ENCODE peak calls at places on chromosomes 13 and 19, in nine cellular contexts. D is naive thymus-derived CD4-positive, alpha-beta T cell; G is lower lobe of right lung; F is HFF-Myc; T is choroid plexus epithelial cell; E is suprapubic skin; N is endodermal cell; A is astrocyte of the spinal cord; X is mesenchymal stem cell. L is an unnamed sample.

GRCh38 chr13:29524176-29524575 is 71.3 kb downstream of the SLC7A1 start:
- DNase-seq in D (no peak), G (no peak), F (no peak), T (peak), E (no peak), N (no peak), A (peak), X (no peak), L (no peak)

GRCh38 chr19:39401549-39402416 is 4.9 kb upstream of the ZFP36 start:
- DNase-seq in D (peak), G (peak), F (no peak), T (peak), E (no peak), N (peak), A (peak), X (peak), L (peak)

GRCh38 chr13:44819245-44819644 is 170.0 kb downstream of the NUFIP1 start:
- DNase-seq in D (no peak), G (no peak), F (peak), T (peak), E (no peak), N (peak), A (peak), X (peak), L (no peak)

GRCh38 chr19:9721861-9722260 is 46.7 kb downstream of the ZNF846 start:
- DNase-seq in D (no peak), G (no peak), F (no peak), T (no peak), E (no peak), N (no peak), A (no peak), X (no peak), L (no peak)

GRCh38 chr19:5154129-5154798 is 185.4 kb downstream of the KDM4B start:
- DNase-seq in D (no peak), G (no peak), F (no peak), T (peak), E (peak), N (peak), A (no peak), X (no peak), L (peak)

GRCh38 chr19:51224163-51224641 is 678 bp upstream of the CD33 start:
- DNase-seq in D (no peak), G (no peak), F (no peak), T (no peak), E (no peak), N (no peak), A (no peak), X (no peak), L (no peak)

GRCh38 chr13:48411281-48412099 is 1.4 kb downstream of the LPAR6 start:
- DNase-seq in D (peak), G (no peak), F (no peak), T (peak), E (no peak), N (no peak), A (peak), X (peak), L (no peak)

GRCh38 chr13:46311217-46311616 is 75.8 kb downstream of the RUBCNL start:
- DNase-seq in D (no peak), G (no peak), F (no peak), T (no peak), E (no peak), N (no peak), A (no peak), X (no peak), L (no peak)

GRCh38 chr13:32409561-32410440 is 18.1 kb downstream of the N4BP2L1 start:
- DNase-seq in D (no peak), G (no peak), F (no peak), T (peak), E (no peak), N (peak), A (peak), X (peak), L (no peak)

GRCh38 chr19:16160943-16161560 is 12.3 kb downstream of the CIB3 start:
- DNase-seq in D (no peak), G (no peak), F (peak), T (peak), E (no peak), N (no peak), A (peak), X (peak), L (no peak)

GRCh38 chr13:71115301-71115700 is 751.7 kb downstream of the DACH1 start:
- DNase-seq in D (no peak), G (no peak), F (no peak), T (peak), E (no peak), N (no peak), A (peak), X (no peak), L (no peak)

GRCh38 chr13:95185851-95186250 is 115.4 kb downstream of the ABCC4 start:
- DNase-seq in D (peak), G (no peak), F (no peak), T (no peak), E (no peak), N (no peak), A (no peak), X (no peak), L (no peak)

GRCh38 chr13:90594694-90595093 is 752.8 kb upstream of the MIR17HG start:
- DNase-seq in D (no peak), G (no peak), F (peak), T (peak), E (no peak), N (no peak), A (peak), X (peak), L (no peak)

GRCh38 chr19:49335071-49335783 is at the start of gene CD37:
- DNase-seq in D (peak), G (peak), F (no peak), T (no peak), E (peak), N (peak), A (no peak), X (no peak), L (peak)

GRCh38 chr19:5926641-5927438 is 12.8 kb downstream of the CAPS start:
- DNase-seq in D (no peak), G (no peak), F (peak), T (peak), E (no peak), N (no peak), A (peak), X (peak), L (no peak)

GRCh38 chr13:45995245-45995644 is 57.3 kb downstream of the ZC3H13 start:
- DNase-seq in D (no peak), G (no peak), F (no peak), T (no peak), E (no peak), N (no peak), A (no peak), X (no peak), L (no peak)

GRCh38 chr13:29454931-29455481 is 140.5 kb downstream of the SLC7A1 start:
- DNase-seq in D (no peak), G (no peak), F (no peak), T (peak), E (no peak), N (peak), A (no peak), X (peak), L (no peak)

GRCh38 chr19:45283443-45284033 is 32.5 kb downstream of the MARK4 start:
- DNase-seq in D (no peak), G (no peak), F (no peak), T (no peak), E (no peak), N (no peak), A (no peak), X (no peak), L (no peak)

GRCh38 chr19:2627855-2628254 is 74.6 kb downstream of the GNG7 start:
- DNase-seq in D (no peak), G (no peak), F (no peak), T (no peak), E (no peak), N (no peak), A (no peak), X (peak), L (no peak)

GRCh38 chr19:55348317-55349034 is 6.0 kb downstream of the COX6B2 start:
- DNase-seq in D (no peak), G (peak), F (no peak), T (no peak), E (no peak), N (peak), A (no peak), X (no peak), L (no peak)

GRCh38 chr13:84864341-84864740 is 934.9 kb downstream of the SLITRK6 start:
- DNase-seq in D (no peak), G (no peak), F (no peak), T (no peak), E (no peak), N (no peak), A (no peak), X (no peak), L (no peak)

GRCh38 chr13:98026457-98026857 is 73.0 kb downstream of the IPO5 start:
- DNase-seq in D (no peak), G (no peak), F (no peak), T (peak), E (no peak), N (peak), A (peak), X (peak), L (no peak)

GRCh38 chr19:18483119-18483518 is 38.8 kb downstream of the ELL start:
- DNase-seq in D (no peak), G (no peak), F (no peak), T (no peak), E (no peak), N (no peak), A (no peak), X (no peak), L (no peak)

GRCh38 chr13:68390987-68391386 is 1160.9 kb upstream of the PCDH9 start:
- DNase-seq in D (no peak), G (no peak), F (no peak), T (no peak), E (no peak), N (no peak), A (no peak), X (no peak), L (no peak)

GRCh38 chr19:18520848-18521691 is 800 bp downstream of the ELL start:
- DNase-seq in D (peak), G (no peak), F (no peak), T (no peak), E (no peak), N (peak), A (no peak), X (peak), L (peak)

GRCh38 chr13:97879646-97880297 is 73.7 kb upstream of the IPO5 start:
- DNase-seq in D (no peak), G (no peak), F (peak), T (peak), E (no peak), N (no peak), A (peak), X (peak), L (no peak)

GRCh38 chr13:24244802-24245201 is 64.6 kb upstream of the C1QTNF9 start:
- DNase-seq in D (no peak), G (no peak), F (no peak), T (no peak), E (no peak), N (no peak), A (no peak), X (no peak), L (no peak)

GRCh38 chr19:532578-533484 is 1.3 kb downstream of the CDC34 start:
- DNase-seq in D (peak), G (peak), F (no peak), T (peak), E (no peak), N (peak), A (peak), X (peak), L (peak)

GRCh38 chr19:30851646-30852045 is 479.5 kb downstream of the ZNF536 start:
- DNase-seq in D (no peak), G (no peak), F (no peak), T (no peak), E (no peak), N (no peak), A (no peak), X (no peak), L (no peak)

GRCh38 chr19:42316223-42317211 is 3.4 kb downstream of the TMEM145 start:
- DNase-seq in D (no peak), G (peak), F (no peak), T (peak), E (no peak), N (no peak), A (no peak), X (no peak), L (peak)

GRCh38 chr19:51607077-51607476 is 23.1 kb downstream of the SIGLEC5 start:
- DNase-seq in D (no peak), G (no peak), F (no peak), T (no peak), E (peak), N (no peak), A (no peak), X (no peak), L (peak)

GRCh38 chr19:2727640-2727944 is 6.4 kb upstream of the DIRAS1 start:
- DNase-seq in D (no peak), G (no peak), F (no peak), T (no peak), E (no peak), N (no peak), A (no peak), X (no peak), L (no peak)

GRCh38 chr19:47032171-47032811 is 12.7 kb downstream of the NPAS1 start:
- DNase-seq in D (peak), G (peak), F (no peak), T (peak), E (no peak), N (peak), A (no peak), X (no peak), L (peak)

GRCh38 chr13:21361706-21362105 is 97.4 kb downstream of the ZDHHC20 start:
- DNase-seq in D (no peak), G (no peak), F (no peak), T (no peak), E (no peak), N (peak), A (no peak), X (no peak), L (no peak)

GRCh38 chr19:2271516-2272103 is 10.4 kb downstream of the PEAK3 start:
- DNase-seq in D (no peak), G (no peak), F (no peak), T (peak), E (no peak), N (no peak), A (peak), X (peak), L (peak)

GRCh38 chr13:20358022-20358421 is 125.9 kb upstream of the GJB6 start:
- DNase-seq in D (no peak), G (no peak), F (no peak), T (no peak), E (no peak), N (no peak), A (no peak), X (no peak), L (no peak)

GRCh38 chr13:109781384-109782065 is 4.9 kb downstream of the IRS2 start:
- DNase-seq in D (no peak), G (no peak), F (no peak), T (no peak), E (no peak), N (no peak), A (peak), X (no peak), L (no peak)

GRCh38 chr13:109779876-109780516 is 6.4 kb downstream of the IRS2 start:
- DNase-seq in D (no peak), G (no peak), F (no peak), T (no peak), E (no peak), N (no peak), A (peak), X (no peak), L (no peak)

GRCh38 chr13:109780880-109781383 is 5.5 kb downstream of the IRS2 start:
- DNase-seq in D (no peak), G (no peak), F (no peak), T (no peak), E (no peak), N (no peak), A (no peak), X (no peak), L (no peak)

GRCh38 chr13:109778102-109778542 is 8.3 kb downstream of the IRS2 start:
- DNase-seq in D (no peak), G (no peak), F (no peak), T (peak), E (no peak), N (no peak), A (peak), X (peak), L (no peak)

DNA sequence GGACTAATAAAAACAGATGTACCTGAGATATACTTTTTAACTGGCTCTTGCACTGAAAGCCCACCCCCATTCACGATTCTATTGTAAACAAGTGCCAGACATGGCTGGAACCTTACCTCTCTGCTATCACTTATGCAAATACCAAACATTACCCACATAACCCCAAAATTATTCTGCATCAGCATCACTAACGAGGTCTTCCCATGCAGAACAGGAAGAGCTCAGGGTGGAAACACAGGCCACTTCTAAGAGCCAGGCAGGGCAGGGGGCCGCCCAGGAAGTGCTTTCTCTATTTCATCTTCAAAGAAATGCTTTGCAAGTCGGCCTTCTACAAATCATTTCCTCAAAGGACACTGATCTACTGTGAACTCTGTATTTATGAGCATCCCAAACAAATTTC is 7.3 kb downstream of the IRS2 start:
- DNase-seq in D (peak), G (no peak), F (no peak), T (no peak), E (no peak), N (no peak), A (peak), X (no peak), L (no peak)
- H3K4me3 ChIP-seq in D (peak), G (peak), F (peak), T (peak), E (peak), N (peak), A (no peak), X (no peak), L (no peak)

GRCh38 chr13:49997935-49998334 is 1.1 kb downstream of the TRIM13 start:
- DNase-seq in D (no peak), G (no peak), F (no peak), T (no peak), E (no peak), N (no peak), A (no peak), X (no peak), L (no peak)
- H3K4me3 ChIP-seq in D (peak), G (peak), F (peak), T (peak), E (peak), N (peak), A (peak), X (no peak), L (peak)

GRCh38 chr13:99256283-99256682 is 1.9 kb downstream of the GPR18 start:
- DNase-seq in D (no peak), G (no peak), F (no peak), T (peak), E (no peak), N (no peak), A (no peak), X (no peak), L (no peak)

GRCh38 chr13:99256709-99257108 is 1.5 kb downstream of the GPR18 start:
- DNase-seq in D (peak), G (no peak), F (no peak), T (peak), E (no peak), N (no peak), A (peak), X (peak), L (no peak)

GRCh38 chr13:99258946-99259345 is 767 bp upstream of the GPR18 start:
- DNase-seq in D (peak), G (no peak), F (no peak), T (no peak), E (no peak), N (no peak), A (no peak), X (no peak), L (no peak)

GRCh38 chr13:99258210-99258860 is at the start of gene GPR18:
- DNase-seq in D (peak), G (no peak), F (no peak), T (no peak), E (no peak), N (no peak), A (no peak), X (peak), L (no peak)

GRCh38 chr13:99257291-99257690 is 888 bp downstream of the GPR18 start:
- DNase-seq in D (peak), G (no peak), F (no peak), T (no peak), E (no peak), N (no peak), A (no peak), X (no peak), L (no peak)
- H3K4me3 ChIP-seq in D (peak), G (no peak), F (no peak), T (no peak), E (no peak), N (no peak), A (no peak), X (no peak), L (peak)

GRCh38 chr19:56837492-56837891 is 3.0 kb downstream of the PEG3 start:
- DNase-seq in D (no peak), G (peak), F (no peak), T (peak), E (no peak), N (no peak), A (peak), X (no peak), L (peak)
- H3K4me3 ChIP-seq in D (no peak), G (peak), F (no peak), T (no peak), E (peak), N (no peak), A (no peak), X (peak), L (no peak)

GRCh38 chr19:43533546-43534304 is 737 bp downstream of the ZNF575 start:
- DNase-seq in D (peak), G (peak), F (peak), T (peak), E (peak), N (peak), A (peak), X (peak), L (peak)

GRCh38 chr19:43532571-43532961 is 422 bp upstream of the ZNF575 start:
- DNase-seq in D (no peak), G (peak), F (no peak), T (no peak), E (no peak), N (no peak), A (no peak), X (no peak), L (peak)

GRCh38 chr19:43532962-43533545 is at the start of gene ZNF575:
- DNase-seq in D (peak), G (peak), F (peak), T (peak), E (peak), N (peak), A (peak), X (peak), L (peak)

GRCh38 chr19:43534811-43535761 is 2.1 kb downstream of the ZNF575 start:
- DNase-seq in D (no peak), G (peak), F (no peak), T (peak), E (no peak), N (peak), A (peak), X (peak), L (peak)

DNA sequence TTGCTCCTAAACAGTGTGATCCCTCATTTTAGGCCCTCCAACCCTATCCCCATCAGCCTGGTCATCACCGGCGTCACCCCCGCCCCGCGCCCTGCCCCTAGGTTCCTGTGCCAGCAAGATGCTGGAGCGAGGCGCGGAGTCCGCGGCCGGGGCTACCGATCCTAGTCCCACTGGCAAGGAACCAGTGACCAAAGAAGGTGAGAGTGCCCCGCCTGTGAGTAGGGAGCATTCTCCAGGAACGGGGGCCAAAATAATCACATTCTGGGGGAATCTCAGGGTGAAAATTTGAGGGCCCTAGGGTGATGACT is 1.3 kb downstream of the ZNF575 start:
- DNase-seq in D (no peak), G (no peak), F (no peak), T (no peak), E (no peak), N (no peak), A (no peak), X (no peak), L (no peak)
- H3K4me3 ChIP-seq in D (no peak), G (peak), F (peak), T (peak), E (peak), N (no peak), A (peak), X (no peak), L (peak)